ENCODE peak calls at places on chromosomes 11 and 22, in six cellular contexts. T is neuronal stem cell, E is mesendoderm, C is H9, Z is IMR-90, I is mesenchymal stem cell. M is an unnamed sample.

GRCh38 chr11:17063171-17064002 is 14.1 kb downstream of the RPS13 start:
- DNase-seq in T (peak), E (peak), C (peak), Z (peak), I (peak), M (peak)

GRCh38 chr11:45982656-45983470 is 60.4 kb downstream of the LARGE2 start:
- DNase-seq in T (peak), E (peak), C (peak), Z (peak), I (peak), M (peak)

GRCh38 chr11:57502870-57503269 is 12.6 kb downstream of the SLC43A1 start:
- DNase-seq in T (no peak), E (no peak), C (no peak), Z (no peak), I (no peak), M (no peak)

GRCh38 chr11:85651118-85651517 is 3.4 kb downstream of the TMEM126A start:
- DNase-seq in T (no peak), E (no peak), C (no peak), Z (no peak), I (no peak), M (no peak)

GRCh38 chr11:1926156-1927031 is 6.9 kb downstream of the TNNT3 start:
- DNase-seq in T (no peak), E (no peak), C (no peak), Z (no peak), I (no peak), M (no peak)

GRCh38 chr22:23204541-23205157 is 24.3 kb downstream of the BCR start:
- DNase-seq in T (no peak), E (no peak), C (no peak), Z (no peak), I (no peak), M (no peak)

GRCh38 chr11:95495722-95496121 is 264.7 kb upstream of the SESN3 start:
- DNase-seq in T (no peak), E (no peak), C (no peak), Z (no peak), I (no peak), M (no peak)

GRCh38 chr22:40594924-40595323 is 41.6 kb downstream of the MRTFA start:
- DNase-seq in T (no peak), E (peak), C (no peak), Z (peak), I (no peak), M (peak)

GRCh38 chr11:86999859-87000753 is 37.6 kb upstream of the TMEM135 start:
- DNase-seq in T (no peak), E (peak), C (no peak), Z (peak), I (peak), M (peak)

GRCh38 chr11:94925422-94926270 is 47.7 kb downstream of the CWC15 start:
- DNase-seq in T (no peak), E (peak), C (no peak), Z (no peak), I (peak), M (no peak)

GRCh38 chr22:27045103-27045940 is 387.9 kb downstream of the MIAT start:
- DNase-seq in T (no peak), E (peak), C (no peak), Z (peak), I (peak), M (no peak)

GRCh38 chr11:10807629-10808552 is 835 bp downstream of the EIF4G2 start:
- DNase-seq in T (peak), E (peak), C (no peak), Z (peak), I (peak), M (peak)

GRCh38 chr11:103700605-103701004 is 335.8 kb upstream of the DDI1 start:
- DNase-seq in T (no peak), E (no peak), C (no peak), Z (peak), I (peak), M (peak)

GRCh38 chr11:110379261-110379660 is 50.5 kb upstream of the FDX1 start:
- DNase-seq in T (no peak), E (no peak), C (no peak), Z (no peak), I (no peak), M (peak)

GRCh38 chr11:114566273-114566672 is 6.6 kb upstream of the NXPE1 start:
- DNase-seq in T (peak), E (no peak), C (no peak), Z (no peak), I (no peak), M (no peak)

GRCh38 chr11:124556828-124557227 is 13.0 kb upstream of the OR8A1 start:
- DNase-seq in T (no peak), E (no peak), C (no peak), Z (no peak), I (no peak), M (no peak)

GRCh38 chr11:124551987-124552386 is 8.5 kb upstream of the OR8B12 start:
- DNase-seq in T (no peak), E (peak), C (no peak), Z (no peak), I (no peak), M (no peak)

GRCh38 chr11:124551189-124551588 is 7.7 kb upstream of the OR8B12 start:
- DNase-seq in T (no peak), E (peak), C (no peak), Z (no peak), I (no peak), M (no peak)
- H3K4ac ChIP-seq in T (no peak), E (no peak), C (no peak), Z (no peak), I (no peak), M (no peak)

DNA sequence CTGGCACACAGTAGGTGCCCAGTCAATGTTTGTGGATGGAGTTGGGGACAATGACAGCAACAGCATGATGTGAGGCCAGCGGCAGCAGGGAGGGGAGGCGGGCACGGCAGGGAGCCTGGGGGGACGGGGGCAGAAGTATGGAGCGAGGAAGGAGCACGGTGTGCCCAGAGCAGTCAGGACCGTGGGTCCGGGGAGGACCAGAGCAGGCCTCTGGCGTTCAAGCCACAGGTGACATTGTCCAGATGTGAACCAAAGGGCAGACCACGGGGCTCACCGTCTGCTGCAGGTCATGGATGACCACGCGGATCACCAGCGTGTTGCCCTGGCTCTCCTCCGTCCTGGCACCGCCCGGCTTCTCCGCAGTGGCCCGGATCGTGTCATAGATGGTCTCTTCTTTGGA is 105.5 kb downstream of the SHANK2 start:
- DNase-seq in T (no peak), E (no peak), C (no peak), Z (no peak), I (no peak), M (no peak)
- H3K4ac ChIP-seq in T (no peak), E (no peak), C (no peak), Z (no peak), I (no peak), M (no peak)

GRCh38 chr22:45278125-45278524 is 6.6 kb upstream of the UPK3A start:
- DNase-seq in T (no peak), E (no peak), C (no peak), Z (no peak), I (no peak), M (no peak)
- H3K4ac ChIP-seq in T (no peak), E (no peak), C (no peak), Z (peak), I (no peak), M (no peak)

DNA sequence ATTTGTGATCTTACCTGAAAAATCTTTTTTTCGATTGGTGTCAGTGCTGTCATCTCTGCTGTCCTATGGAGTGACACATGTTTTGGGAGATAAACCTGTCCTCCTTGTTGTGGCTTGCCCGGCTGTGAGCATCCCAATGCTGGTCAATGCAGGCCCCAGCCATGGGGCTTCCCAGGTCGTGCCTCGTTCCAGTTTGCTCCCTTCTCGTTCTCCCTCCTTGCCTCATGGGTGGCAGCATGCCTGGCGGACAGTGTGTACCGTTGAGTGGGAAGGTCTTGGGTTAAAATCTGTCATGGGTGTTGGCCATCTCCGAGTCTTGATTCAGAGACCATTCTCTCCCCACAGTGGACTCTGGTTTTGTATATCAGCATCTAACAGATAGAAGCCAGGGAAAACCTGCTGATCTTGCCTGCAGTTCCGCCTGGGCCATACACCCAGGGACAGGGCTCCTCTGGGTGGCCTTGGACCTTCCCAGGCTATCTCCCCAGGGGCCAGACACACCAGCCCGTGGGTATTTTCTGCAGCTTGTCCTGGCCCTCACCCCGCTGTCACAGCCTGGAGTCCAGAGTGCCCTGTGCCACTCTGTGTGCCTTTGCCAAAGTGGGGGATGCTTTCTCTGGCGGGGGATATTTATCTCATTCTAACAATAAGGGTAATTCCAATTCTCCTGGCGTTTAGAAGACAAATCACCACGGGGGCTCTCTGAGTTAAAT is 208.1 kb downstream of the TBC1D22A start:
- DNase-seq in T (no peak), E (no peak), C (no peak), Z (no peak), I (no peak), M (no peak)
- H3K4ac ChIP-seq in T (no peak), E (no peak), C (no peak), Z (no peak), I (peak), M (no peak)

DNA sequence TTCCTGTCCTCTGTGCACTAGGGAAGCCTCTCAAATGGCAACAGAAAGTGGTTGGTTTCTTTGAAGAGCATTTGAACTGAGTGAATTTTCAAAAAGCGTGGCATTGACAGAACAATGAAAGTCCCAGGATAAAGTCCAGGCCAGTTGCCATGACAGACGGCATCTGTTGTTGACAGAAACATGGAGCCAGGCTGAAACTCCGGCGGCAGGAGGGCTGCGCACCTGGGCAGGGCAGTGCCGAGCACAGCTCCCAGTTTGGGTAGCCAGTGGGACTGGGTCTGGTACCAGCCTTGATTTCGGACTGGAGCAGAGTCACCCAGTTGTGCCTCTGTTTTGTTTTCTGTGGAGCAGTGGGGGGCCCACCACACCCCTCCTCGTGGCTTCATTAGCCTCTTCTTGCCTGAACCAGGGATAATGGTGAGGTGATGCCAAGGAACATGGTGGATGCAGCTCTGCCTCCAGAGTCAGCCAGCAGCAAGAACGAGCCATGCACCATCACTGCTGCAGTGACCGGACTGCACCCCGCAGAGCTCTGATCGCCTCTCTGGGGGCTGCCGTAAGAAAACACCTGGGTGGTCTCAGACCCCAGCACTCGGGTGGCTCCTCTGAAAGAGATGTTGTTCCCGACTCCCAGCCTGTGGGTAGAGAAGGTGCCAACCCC is 9.8 kb upstream of the SEPTIN5 start:
- DNase-seq in T (no peak), E (no peak), C (peak), Z (no peak), I (no peak), M (no peak)
- H3K4ac ChIP-seq in T (peak), E (no peak), C (no peak), Z (no peak), I (no peak), M (no peak)

GRCh38 chr11:134739136-134739535 is 327.1 kb upstream of the B3GAT1 start:
- DNase-seq in T (no peak), E (no peak), C (no peak), Z (no peak), I (no peak), M (no peak)
- H3K4ac ChIP-seq in T (peak), E (no peak), C (no peak), Z (no peak), I (no peak), M (no peak)

M was measured in trophoblast cell.